ENCODE peak calls at places on chromosome 3, in ten cellular contexts. P, R, M, E, G, W, B, Z, D and Q are unnamed samples.
A peak's percentile ranks its signal among the peaks of the same experiment; 100 is the strongest.

GRCh38 chr3:96814581-96815567 is at the start of gene EPHA6:
- DNase-seq in M (peak; percentile 35), R (no peak), Z (no peak), B (peak; percentile 34), G (peak; percentile 25), P (peak; percentile 53), W (no peak), D (no peak), E (no peak), Q (no peak)

GRCh38 chr3:179666436-179667035 is 13.7 kb downstream of the USP13 start:
- DNase-seq in G (peak; percentile 24), Z (no peak), R (no peak), E (no peak), B (no peak), D (no peak), P (no peak), M (peak; percentile 43), W (no peak), Q (no peak)

GRCh38 chr3:107085261-107085660 is 292.0 kb upstream of the CCDC54 start:
- DNase-seq in M (no peak), D (no peak), R (peak; percentile 55), Z (no peak), B (no peak), G (no peak), P (no peak), E (no peak), W (no peak), Q (no peak)

GRCh38 chr3:129441782-129442181 is 1.8 kb downstream of the IFT122 start:
- DNase-seq in R (peak; percentile 31), D (no peak), E (no peak), B (peak; percentile 28), G (no peak), P (no peak), Z (no peak), M (no peak), W (no peak), Q (no peak)

GRCh38 chr3:165185707-165186327 is 10.4 kb downstream of the SLITRK3 start:
- DNase-seq in Z (no peak), G (peak; percentile 53), R (peak; percentile 50), M (peak; percentile 58), B (peak; percentile 59), D (no peak), W (peak; percentile 30), P (no peak), E (peak; percentile 67), Q (no peak)

GRCh38 chr3:184248454-184249411 is at the start of gene ALG3:
- DNase-seq in P (peak; percentile 87), Z (peak; percentile 59), E (peak; percentile 90), B (peak; percentile 81), D (peak; percentile 86), G (peak; percentile 88), M (peak; percentile 89), W (peak; percentile 90), R (peak; percentile 85), Q (peak; percentile 89)

GRCh38 chr3:122406198-122406597 is 9.7 kb downstream of the WDR5B start:
- DNase-seq in W (peak; percentile 31), G (no peak), E (no peak), M (no peak), Z (no peak), P (no peak), D (no peak), R (no peak), B (no peak), Q (no peak)

GRCh38 chr3:146903927-146904326 is 298.8 kb upstream of the PLSCR5 start:
- DNase-seq in D (no peak), G (no peak), E (no peak), Z (no peak), R (no peak), B (no peak), W (no peak), P (no peak), M (no peak), Q (no peak)

GRCh38 chr3:148211725-148212124 is 486.0 kb upstream of the AGTR1 start:
- DNase-seq in D (no peak), Z (no peak), W (no peak), E (no peak), M (no peak), B (no peak), G (no peak), P (no peak), R (peak; percentile 32), Q (no peak)

GRCh38 chr3:192869131-192870027 is 48.3 kb downstream of the MB21D2 start:
- DNase-seq in R (peak; percentile 78), M (no peak), P (peak; percentile 79), W (no peak), E (no peak), D (no peak), G (no peak), Z (no peak), B (peak; percentile 21), Q (no peak)

GRCh38 chr3:189096092-189096491 is 75.7 kb upstream of the TPRG1 start:
- DNase-seq in M (no peak), B (no peak), G (no peak), Z (no peak), E (no peak), P (no peak), R (no peak), W (no peak), D (no peak), Q (no peak)

GRCh38 chr3:134250717-134251220 is at the start of gene RYK:
- DNase-seq in M (peak; percentile 85), E (peak; percentile 83), D (peak; percentile 69), G (peak; percentile 82), R (peak; percentile 83), B (peak; percentile 67), P (peak; percentile 88), Z (peak; percentile 66), W (peak; percentile 81), Q (peak; percentile 65)

GRCh38 chr3:27914199-27914598 is 192.1 kb upstream of the EOMES start:
- DNase-seq in P (no peak), E (peak; percentile 2), G (peak; percentile 34), W (no peak), M (peak; percentile 52), Z (no peak), D (no peak), R (peak; percentile 58), B (no peak), Q (no peak)

GRCh38 chr3:72162649-72163184 is 377.8 kb upstream of the PROK2 start:
- DNase-seq in W (no peak), G (no peak), E (no peak), D (no peak), P (no peak), B (no peak), R (no peak), Z (no peak), M (no peak), Q (no peak)

GRCh38 chr3:183581496-183582155 is 26.1 kb upstream of the KLHL6 start:
- DNase-seq in B (no peak), R (no peak), E (no peak), P (no peak), Z (no peak), D (no peak), G (no peak), W (no peak), M (no peak), Q (no peak)

GRCh38 chr3:135779024-135779423 is 186.5 kb upstream of the PPP2R3A start:
- DNase-seq in M (no peak), Z (no peak), P (no peak), G (no peak), W (no peak), E (no peak), B (no peak), D (no peak), R (no peak), Q (no peak)

GRCh38 chr3:157871838-157872497 is 234.3 kb downstream of the SHOX2 start:
- DNase-seq in G (no peak), E (no peak), Z (no peak), P (no peak), W (no peak), M (no peak), B (no peak), R (no peak), D (no peak), Q (no peak)

GRCh38 chr3:170814822-170815221 is 55.2 kb downstream of the RPL22L1 start:
- DNase-seq in B (no peak), P (no peak), D (no peak), R (no peak), Z (no peak), W (no peak), G (no peak), E (no peak), M (no peak), Q (no peak)

GRCh38 chr3:98593046-98593936 is at the start of gene CPOX:
- DNase-seq in D (peak; percentile 79), P (peak; percentile 92), W (peak; percentile 91), M (peak; percentile 88), B (peak; percentile 82), G (peak; percentile 88), Z (peak; percentile 81), R (peak; percentile 99), E (peak; percentile 80), Q (peak; percentile 74)

GRCh38 chr3:98784666-98785600 is 21.8 kb downstream of the ST3GAL6 start:
- DNase-seq in Z (no peak), D (no peak), W (no peak), E (no peak), G (no peak), M (no peak), R (peak; percentile 83), P (no peak), B (no peak), Q (no peak)